ENCODE peak calls at places on chromosomes 2 and 18, in four cellular contexts. I, N, E and R are unnamed samples.

GRCh38 chr18:78586596-78586995 is 393.0 kb upstream of the SALL3 start:
- DNase-seq in E (no peak), I (no peak), N (no peak), R (no peak)

GRCh38 chr2:69789129-69789528 is 40.3 kb upstream of the GMCL1 start:
- DNase-seq in I (no peak), E (no peak), N (peak), R (no peak)

GRCh38 chr2:225165052-225165451 is 122.8 kb upstream of the DOCK10 start:
- DNase-seq in I (no peak), E (no peak), N (no peak), R (no peak)

GRCh38 chr18:46596119-46596518 is 60.9 kb downstream of the LOXHD1 start:
- DNase-seq in I (no peak), N (no peak), E (no peak), R (no peak)

GRCh38 chr18:37124511-37124910 is 295.6 kb downstream of the KIAA1328 start:
- DNase-seq in I (no peak), N (no peak), E (no peak), R (no peak)

GRCh38 chr2:102698369-102699111 is 63.3 kb upstream of the TMEM182 start:
- DNase-seq in E (no peak), N (no peak), I (no peak), R (no peak)

GRCh38 chr2:10817413-10817812 is 4.8 kb upstream of the PDIA6 start:
- DNase-seq in I (no peak), E (no peak), N (no peak), R (no peak)

GRCh38 chr2:240624011-240624949 is 1.0 kb upstream of the GPR35 start:
- DNase-seq in I (peak), E (no peak), N (no peak), R (peak)

GRCh38 chr18:64806232-64806631 is 657.3 kb upstream of the LINC00305 start:
- DNase-seq in I (no peak), E (no peak), N (no peak), R (no peak)

GRCh38 chr2:199814845-199815211 is 36.2 kb downstream of the FTCDNL1 start:
- DNase-seq in E (no peak), I (no peak), N (no peak), R (no peak)

GRCh38 chr2:219510512-219511135 is 3.7 kb upstream of the ASIC4 start:
- DNase-seq in N (no peak), E (no peak), I (no peak), R (no peak)